ENCODE peak calls at places on chromosomes 4 and X, in eight cellular contexts. Z is endothelial cell of umbilical vein, I is IMR-90, T is upper lobe of left lung, D is ovary, A is tibial nerve, U is adrenal gland, C is sigmoid colon. F is an unnamed sample. For H3K4me1, the result is how much of the 10 kb centered on the place peaks cover.

GRCh38 chr4:69823481-69824186 is 36.3 kb downstream of the SULT1E1 start:
- DNase-seq in U (peak), A (no peak), Z (peak), D (no peak), C (no peak), I (peak), T (peak), F (no peak)

GRCh38 chr4:19756661-19757060 is 495.0 kb upstream of the SLIT2 start:
- DNase-seq in T (no peak), C (no peak), A (no peak), D (no peak), U (no peak), I (no peak), Z (no peak), F (no peak)

GRCh38 chr4:177119021-177119461 is 190.6 kb upstream of the NEIL3 start:
- DNase-seq in I (peak), D (no peak), T (no peak), C (no peak), U (no peak), A (no peak), Z (no peak), F (no peak)

GRCh38 chr4:82515705-82516104 is 46.1 kb downstream of the TMEM150C start:
- DNase-seq in T (no peak), I (peak), U (no peak), A (peak), D (peak), C (no peak), Z (peak), F (peak)

GRCh38 chr4:123699823-123700822 is 303.5 kb downstream of the SPRY1 start:
- DNase-seq in T (no peak), A (no peak), I (peak), Z (peak), C (no peak), D (no peak), U (no peak), F (peak)

GRCh38 chr4:173212379-173212778 is 43.8 kb downstream of the GALNT7 start:
- DNase-seq in U (no peak), C (no peak), A (no peak), D (no peak), I (peak), Z (no peak), T (no peak), F (no peak)

GRCh38 chr4:145756244-145756643 is 76.3 kb downstream of the C4orf51 start:
- DNase-seq in I (no peak), Z (no peak), T (no peak), D (no peak), U (no peak), C (no peak), A (no peak), F (no peak)

GRCh38 chr4:170091069-170091696 is 1.4 kb upstream of the AADAT start:
- DNase-seq in A (no peak), Z (no peak), I (no peak), T (no peak), D (no peak), C (no peak), U (no peak), F (no peak)

GRCh38 chrX:46788902-46789301 is 30.0 kb upstream of the SLC9A7 start:
- DNase-seq in D (no peak), I (peak), C (no peak), U (no peak), T (no peak), Z (no peak), A (no peak), F (no peak)

GRCh38 chr4:110503588-110504435 is 27.9 kb downstream of the ENPEP start:
- DNase-seq in A (no peak), I (peak), T (no peak), D (no peak), U (no peak), Z (no peak), C (no peak), F (no peak)

GRCh38 chr4:41156574-41156973 is 57.8 kb downstream of the APBB2 start:
- DNase-seq in I (peak), Z (peak), D (no peak), A (no peak), T (no peak), C (no peak), U (no peak), F (no peak)

GRCh38 chrX:75038925-75039324 is 113.7 kb upstream of the NEXMIF start:
- DNase-seq in T (no peak), Z (peak), C (no peak), A (no peak), U (no peak), I (peak), D (no peak), F (no peak)

GRCh38 chrX:32877592-32877991 is 333.8 kb downstream of the DMD start:
- DNase-seq in U (no peak), A (no peak), C (no peak), T (no peak), I (peak), Z (no peak), D (no peak), F (no peak)

GRCh38 chr4:158319880-158320279 is 109.6 kb downstream of the TMEM144 start:
- DNase-seq in Z (no peak), T (no peak), I (no peak), C (no peak), D (no peak), A (no peak), U (no peak), F (no peak)

GRCh38 chr4:42458686-42459085 is 61.4 kb downstream of the SHISA3 start:
- DNase-seq in T (no peak), A (no peak), I (no peak), D (no peak), U (no peak), C (no peak), Z (no peak), F (no peak)

GRCh38 chr4:15598644-15599043 is 56.5 kb downstream of the FBXL5 start:
- DNase-seq in D (no peak), U (peak), Z (no peak), T (no peak), C (no peak), A (no peak), I (peak), F (no peak)

GRCh38 chrX:3161686-3162085 is 120.4 kb downstream of the ARSF start:
- DNase-seq in Z (no peak), T (no peak), D (no peak), U (no peak), A (no peak), C (no peak), I (peak), F (no peak)

GRCh38 chrX:101210630-101211029 is 9.0 kb upstream of the DRP2 start:
- DNase-seq in D (no peak), C (no peak), I (no peak), T (no peak), U (no peak), A (no peak), Z (no peak), F (no peak)

GRCh38 chr4:92265798-92266197 is 38.0 kb upstream of the GRID2 start:
- DNase-seq in U (no peak), T (no peak), I (no peak), C (no peak), A (no peak), D (no peak), Z (no peak), F (no peak)

GRCh38 chr4:139682309-139683210 is 16.9 kb downstream of the MGST2 start:
- DNase-seq in A (no peak), Z (no peak), U (peak), T (no peak), I (no peak), D (no peak), C (no peak), F (no peak)

GRCh38 chr4:142815834-142816233 is 30.3 kb downstream of the INPP4B start:
- DNase-seq in T (no peak), D (no peak), Z (no peak), A (peak), U (no peak), I (peak), C (no peak), F (no peak)

GRCh38 chr4:176198316-176198903 is 3.0 kb upstream of the SPATA4 start:
- DNase-seq in C (peak), T (peak), I (no peak), A (no peak), D (no peak), Z (no peak), U (no peak), F (no peak)

GRCh38 chr4:145045180-145045579 is 52.8 kb downstream of the ANAPC10 start:
- DNase-seq in U (no peak), Z (no peak), T (no peak), A (no peak), D (no peak), I (no peak), C (no peak), F (no peak)

GRCh38 chr4:15907430-15907829 is 31.1 kb downstream of the FGFBP1 start:
- DNase-seq in D (no peak), C (no peak), U (no peak), T (no peak), A (no peak), Z (no peak), I (no peak), F (no peak)

GRCh38 chr4:124902111-124902510 is 189.6 kb upstream of the ANKRD50 start:
- DNase-seq in Z (no peak), T (no peak), C (no peak), D (no peak), A (no peak), I (no peak), U (no peak), F (no peak)

GRCh38 chr4:138428611-138429010 is 186.5 kb upstream of the SLC7A11 start:
- DNase-seq in U (no peak), T (no peak), D (no peak), C (no peak), Z (no peak), A (no peak), I (no peak), F (no peak)

GRCh38 chr4:94412019-94413017 is 39.4 kb upstream of the PDLIM5 start:
- DNase-seq in I (peak), Z (peak), D (no peak), U (no peak), A (no peak), C (no peak), T (no peak), F (no peak)

GRCh38 chr4:152581536-152582160 is 45.8 kb upstream of the FBXW7 start:
- DNase-seq in I (no peak), C (no peak), D (no peak), A (no peak), T (no peak), Z (no peak), U (no peak), F (no peak)

DNA sequence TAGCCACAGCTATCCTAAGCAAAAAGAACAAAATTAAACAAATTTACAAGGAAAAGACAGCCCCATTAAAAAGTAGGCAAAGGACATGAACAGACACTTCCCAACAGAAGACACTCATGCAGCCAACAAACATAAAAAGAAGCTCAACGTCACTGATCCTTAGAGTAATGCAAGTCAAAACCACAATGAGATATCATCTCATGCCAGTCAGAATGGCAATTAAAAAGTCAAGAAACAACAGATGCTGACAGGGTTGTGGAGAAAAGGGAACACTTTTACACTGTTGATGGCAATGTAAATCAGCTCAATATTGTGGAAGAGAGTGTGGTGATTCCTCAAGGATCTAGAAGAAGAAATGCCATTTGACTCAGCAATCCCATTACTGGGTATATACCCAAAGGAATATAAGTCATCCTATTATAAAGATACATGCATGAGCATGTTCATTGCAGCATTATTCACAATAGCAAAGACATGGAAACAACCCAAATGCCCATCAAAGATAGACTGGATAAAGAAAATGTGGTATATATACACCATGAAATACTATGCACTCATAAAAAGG is 163.0 kb upstream of the TET2 start:
- DNase-seq in T (no peak), U (no peak), Z (no peak), A (no peak), D (no peak), I (no peak), C (no peak), F (no peak)
- H3K27ac ChIP-seq in T (no peak), U (no peak), Z (no peak), A (no peak), D (no peak), I (no peak), C (no peak), F (no peak)

GRCh38 chr4:2536193-2537010 is at the start of gene FAM193A:
- DNase-seq in I (peak), T (peak), C (peak), D (peak), A (peak), U (peak), Z (peak), F (peak)
- TF ChIP-seq POLR2A in I (peak), T (no peak), C (no peak), D (no peak), A (no peak), U (no peak), Z (peak), F (no peak)

GRCh38 chr4:77003400-77003799 is 53.8 kb downstream of the SEPTIN11 start:
- DNase-seq in U (no peak), D (no peak), Z (peak), A (no peak), I (peak), T (no peak), C (no peak), F (no peak)
- H3K4me1 ChIP-seq in U (under half), D (under half), Z (half or more), A (under half), I (under half), T (under half), C (under half), F (under half)

GRCh38 chr4:186191266-186192067 is at the start of gene CYP4V2:
- DNase-seq in A (peak), T (peak), Z (peak), I (peak), D (peak), C (peak), U (peak), F (peak)
- H3K27ac ChIP-seq in A (peak), T (peak), Z (no peak), I (peak), D (peak), C (peak), U (peak), F (peak)

GRCh38 chrX:78964598-78964997 is 19.4 kb downstream of the P2RY10 start:
- DNase-seq in A (no peak), I (no peak), D (no peak), U (no peak), Z (no peak), C (no peak), T (no peak), F (no peak)
- TF ChIP-seq POLR2A in A (no peak), I (no peak), D (no peak), U (no peak), Z (no peak), C (no peak), T (no peak), F (no peak)

F was measured in breast epithelium.